ENCODE peak calls at places on chromosomes 5 and 9, in four cellular contexts. R is heart right ventricle, A is ovary, N is IMR-90. E is an unnamed sample.
A peak's percentile ranks its signal among the peaks of the same experiment; 100 is the strongest.

GRCh38 chr5:141149812-141150211 is at the start of gene PCDHB6:
- DNase-seq in R (no peak), A (no peak), N (peak; percentile 3), E (no peak)

GRCh38 chr5:53362521-53362941 is 117.9 kb upstream of the FST start:
- DNase-seq in R (peak; percentile 26), A (no peak), N (peak; percentile 97), E (no peak)

GRCh38 chr9:1732670-1733069 is 282.5 kb upstream of the SMARCA2 start:
- DNase-seq in R (no peak), A (no peak), N (no peak), E (no peak)

GRCh38 chr9:26677965-26678745 is 214.4 kb downstream of the CAAP1 start:
- DNase-seq in R (no peak), A (no peak), N (no peak), E (no peak)

GRCh38 chr5:80712914-80713313 is 58.1 kb upstream of the DHFR start:
- DNase-seq in R (no peak), A (no peak), N (no peak), E (no peak)

GRCh38 chr9:117403403-117403811 is 11.4 kb downstream of the ASTN2 start:
- DNase-seq in R (no peak), A (no peak), N (no peak), E (no peak)

GRCh38 chr9:97389249-97389648 is 22.6 kb upstream of the TDRD7 start:
- DNase-seq in R (no peak), A (no peak), N (no peak), E (peak; percentile 20)

GRCh38 chr5:139410121-139410885 is 6.4 kb upstream of the SPATA24 start:
- DNase-seq in R (no peak), A (no peak), N (peak; percentile 35), E (no peak)

GRCh38 chr9:126376311-126376902 is 49.8 kb downstream of the MVB12B start:
- DNase-seq in R (no peak), A (no peak), N (no peak), E (no peak)

GRCh38 chr9:137672907-137673791 is 54.3 kb downstream of the EHMT1 start:
- DNase-seq in R (peak; percentile 51), A (no peak), N (peak; percentile 79), E (peak; percentile 84)

GRCh38 chr5:171592076-171592475 is 172.6 kb downstream of the FGF18 start:
- DNase-seq in R (no peak), A (no peak), N (no peak), E (no peak)

GRCh38 chr9:33151007-33151557 is 16.1 kb downstream of the B4GALT1 start:
- DNase-seq in R (peak; percentile 70), A (peak; percentile 89), N (peak; percentile 98), E (no peak)

GRCh38 chr5:142659405-142659804 is 26.5 kb downstream of the FGF1 start:
- DNase-seq in R (no peak), A (no peak), N (no peak), E (no peak)

GRCh38 chr5:130743091-130743490 is 422.0 kb downstream of the HINT1 start:
- DNase-seq in R (no peak), A (no peak), N (no peak), E (no peak)

GRCh38 chr9:89603629-89604462 is 966 bp upstream of the GADD45G start:
- DNase-seq in R (peak; percentile 81), A (peak; percentile 86), N (peak; percentile 11), E (peak; percentile 56)
- TF ChIP-seq CTCF in R (peak; percentile 58), A (peak; percentile 10), N (peak; percentile 28), E (peak; percentile 49)

GRCh38 chr9:20658677-20659473 is 25.2 kb upstream of the FOCAD start:
- DNase-seq in R (no peak), A (no peak), N (no peak), E (no peak)
- TF ChIP-seq CTCF in R (no peak), A (no peak), N (no peak), E (no peak)

GRCh38 chr9:35102465-35102768 is 514 bp downstream of the STOML2 start:
- DNase-seq in R (no peak), A (no peak), N (peak; percentile 20), E (no peak)

GRCh38 chr9:35103660-35104191 is 795 bp upstream of the STOML2 start:
- DNase-seq in R (no peak), A (no peak), N (no peak), E (no peak)

GRCh38 chr9:35105126-35105525 is 2.2 kb upstream of the STOML2 start:
- DNase-seq in R (no peak), A (no peak), N (no peak), E (no peak)

GRCh38 chr9:35104586-35104985 is 1.7 kb upstream of the STOML2 start:
- DNase-seq in R (no peak), A (no peak), N (no peak), E (no peak)

DNA sequence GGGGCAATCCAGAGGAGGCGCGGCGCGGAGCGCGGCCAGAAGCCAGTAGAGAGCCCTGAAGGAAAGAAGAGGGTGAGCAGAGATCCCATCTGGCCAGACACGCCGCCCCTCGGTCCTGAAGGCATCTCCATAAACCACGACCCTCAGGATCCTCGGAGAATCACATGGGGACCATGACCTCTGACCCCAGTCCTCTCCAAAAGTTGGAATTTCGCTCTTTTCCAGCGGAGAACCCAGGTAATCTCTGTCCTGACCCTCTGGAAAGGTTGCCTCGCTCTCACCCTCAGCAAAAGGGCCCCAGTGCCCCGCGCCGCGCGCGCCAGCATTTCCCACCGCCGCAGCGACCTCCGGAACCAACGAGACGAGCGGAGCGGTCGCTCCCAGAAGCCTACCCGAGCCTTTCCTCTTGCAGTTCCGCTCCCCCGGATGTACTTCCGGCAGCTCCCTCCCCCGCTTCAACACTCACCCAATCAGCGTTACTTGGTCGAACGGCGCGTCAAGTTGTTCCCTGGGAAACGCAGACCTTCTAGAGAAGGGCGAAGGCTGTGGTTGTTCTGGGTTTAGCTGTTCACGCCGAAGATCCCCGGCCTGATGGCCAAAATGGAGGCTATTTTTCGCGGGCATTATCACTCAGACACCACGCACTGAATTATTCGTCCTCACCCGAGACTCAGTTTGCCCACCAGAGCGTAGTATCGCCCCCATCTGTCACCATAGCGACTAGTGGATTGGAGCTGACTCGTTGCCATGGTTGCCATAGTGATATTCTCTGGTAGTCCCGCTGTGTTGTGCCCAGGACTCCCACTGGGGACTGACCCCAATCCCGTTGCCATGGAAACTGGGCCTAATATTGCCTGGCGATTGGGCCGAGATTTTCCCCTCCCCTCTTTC is at the start of gene STOML2:
- DNase-seq in R (peak; percentile 96), A (peak; percentile 93), N (peak; percentile 96), E (peak; percentile 95)
- TF ChIP-seq CTCF in R (no peak), A (no peak), N (no peak), E (no peak)

GRCh38 chr5:129094924-129095797 is 612 bp downstream of the ISOC1 start:
- DNase-seq in R (peak; percentile 64), A (peak; percentile 79), N (peak; percentile 31), E (peak; percentile 74)
- TF ChIP-seq CTCF in R (no peak), A (no peak), N (peak; percentile 9), E (peak; percentile 14)

GRCh38 chr5:161966544-161966943 is 101.0 kb upstream of the GABRG2 start:
- DNase-seq in R (no peak), A (no peak), N (no peak), E (no peak)
- TF ChIP-seq CTCF in R (peak; percentile 30), A (no peak), N (no peak), E (peak; percentile 34)

GRCh38 chr5:21858441-21858840 is 994.7 kb downstream of the CDH12 start:
- DNase-seq in R (no peak), A (no peak), N (no peak), E (no peak)

DNA sequence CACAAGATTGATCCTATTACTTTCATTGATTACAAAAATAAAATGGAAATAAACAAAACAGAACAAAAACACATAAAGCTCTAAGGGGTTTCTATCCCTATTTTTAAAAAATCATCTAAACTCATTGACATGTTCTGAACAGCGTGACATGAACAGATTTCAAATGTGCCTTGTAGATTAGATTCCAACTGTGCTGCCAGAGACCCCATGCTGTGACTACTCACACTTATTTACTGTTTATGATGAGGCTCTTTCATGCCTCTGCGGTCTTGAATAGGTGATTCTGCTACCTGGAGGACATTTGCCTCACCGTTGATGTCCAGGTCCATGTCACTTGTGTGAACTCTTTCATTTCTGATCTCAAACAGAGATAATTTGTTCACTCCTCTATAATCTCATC is 990.2 kb downstream of the CDH12 start:
- DNase-seq in R (no peak), A (no peak), N (no peak), E (no peak)
- TF ChIP-seq CTCF in R (no peak), A (no peak), N (no peak), E (no peak)

DNA sequence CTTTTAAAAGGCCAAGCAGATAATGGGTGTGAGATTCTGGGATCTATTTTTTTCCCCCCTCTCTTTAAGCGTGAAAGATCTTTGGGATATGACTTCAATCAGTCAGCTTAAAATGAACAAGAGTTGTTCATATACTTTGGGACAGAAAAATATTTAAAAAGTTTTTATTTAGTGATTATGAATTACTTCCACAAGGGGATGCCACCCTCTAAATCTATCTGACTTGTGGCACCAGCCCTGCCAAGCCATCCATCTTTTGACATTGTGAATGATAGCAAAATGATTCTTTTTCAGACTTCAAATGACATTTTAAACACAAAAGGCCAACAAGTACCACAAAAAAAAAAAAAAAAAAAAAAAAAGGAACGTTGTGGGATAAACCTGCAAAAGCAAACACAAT is 111.0 kb upstream of the HMHB1 start:
- DNase-seq in R (no peak), A (no peak), N (no peak), E (no peak)
- TF ChIP-seq CTCF in R (no peak), A (no peak), N (peak; percentile 19), E (no peak)

GRCh38 chr9:4042966-4043365 is 256.9 kb downstream of the GLIS3 start:
- DNase-seq in R (no peak), A (peak; percentile 28), N (no peak), E (no peak)

GRCh38 chr9:4045556-4045955 is 254.3 kb downstream of the GLIS3 start:
- DNase-seq in R (no peak), A (no peak), N (no peak), E (no peak)

GRCh38 chr9:4050686-4051315 is 249.1 kb downstream of the GLIS3 start:
- DNase-seq in R (no peak), A (no peak), N (no peak), E (no peak)

DNA sequence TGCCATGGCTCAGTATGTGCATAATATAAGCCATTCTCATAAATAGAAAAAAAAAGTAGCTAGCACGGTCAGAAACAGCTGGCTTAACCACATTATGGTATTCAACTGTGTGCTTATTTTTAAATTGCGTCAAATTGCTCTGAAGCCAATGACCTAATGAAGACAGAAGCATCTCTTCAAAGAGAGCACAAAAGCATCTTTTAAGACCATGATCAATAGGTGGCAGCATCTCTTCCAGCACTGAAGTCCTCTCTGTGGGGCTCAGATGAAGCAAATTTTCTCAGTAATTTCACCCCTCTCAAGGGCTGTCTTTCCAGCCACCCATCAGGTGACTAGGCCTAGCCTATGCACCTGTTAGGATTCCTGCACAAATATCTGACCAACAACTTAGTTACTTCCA is 251.4 kb downstream of the GLIS3 start:
- DNase-seq in R (no peak), A (no peak), N (peak; percentile 64), E (no peak)
- TF ChIP-seq CTCF in R (peak; percentile 31), A (no peak), N (peak; percentile 49), E (no peak)

GRCh38 chr5:73705364-73705763 is 79.4 kb downstream of the ARHGEF28 start:
- DNase-seq in R (no peak), A (no peak), N (no peak), E (no peak)
- TF ChIP-seq CTCF in R (no peak), A (no peak), N (no peak), E (no peak)

GRCh38 chr5:66724740-66725139 is 128.5 kb downstream of the MAST4 start:
- DNase-seq in R (no peak), A (no peak), N (no peak), E (no peak)
- TF ChIP-seq CTCF in R (no peak), A (no peak), N (peak; percentile 10), E (peak; percentile 23)